ENCODE peak calls at places on chromosomes 5 and 9, in four cellular contexts. V is HS-27A; Q is endothelial cell; J is stimulated activated naive CD4-positive, alpha-beta T cell. R is an unnamed sample.

GRCh38 chr5:149804478-149805450 is 74.7 kb downstream of the PPARGC1B start:
- DNase-seq in Q (no peak), V (no peak), J (no peak), R (no peak)

GRCh38 chr5:124059200-124059599 is 547.2 kb downstream of the CSNK1G3 start:
- DNase-seq in V (no peak), J (no peak), Q (no peak), R (no peak)

GRCh38 chr9:133955821-133956411 is 36.2 kb downstream of the VAV2 start:
- DNase-seq in J (no peak), V (no peak), Q (peak; percentile 64), R (peak; percentile 8)

GRCh38 chr9:14671327-14671840 is 21.8 kb downstream of the ZDHHC21 start:
- DNase-seq in Q (no peak), V (no peak), J (no peak), R (no peak)

GRCh38 chr9:101417977-101418376 is 17.6 kb downstream of the ALDOB start:
- DNase-seq in V (no peak), Q (no peak), J (no peak), R (no peak)

GRCh38 chr9:89890326-89890980 is 285.6 kb downstream of the GADD45G start:
- DNase-seq in J (no peak), V (no peak), Q (no peak), R (no peak)

GRCh38 chr5:149439899-149440655 is 61.0 kb upstream of the IL17B start:
- DNase-seq in Q (peak; percentile 29), J (no peak), V (no peak), R (no peak)

GRCh38 chr5:31935702-31936347 is 238.3 kb downstream of the GOLPH3 start:
- DNase-seq in Q (no peak), V (no peak), J (no peak), R (no peak)

GRCh38 chr5:138541511-138541910 is 1.5 kb downstream of the ETF1 start:
- DNase-seq in V (no peak), J (no peak), Q (no peak), R (no peak)

GRCh38 chr5:4873656-4874055 is 266.5 kb upstream of the ADAMTS16 start:
- DNase-seq in V (no peak), Q (no peak), J (no peak), R (no peak)

GRCh38 chr5:57841671-57842375 is 359.2 kb upstream of the ACTBL2 start:
- DNase-seq in V (peak; percentile 93), Q (peak; percentile 17), J (no peak), R (no peak)

GRCh38 chr9:25681270-25681669 is 3.0 kb upstream of the TUSC1 start:
- DNase-seq in V (peak; percentile 19), J (no peak), Q (no peak), R (no peak)

GRCh38 chr5:38456657-38457056 is 99.8 kb downstream of the LIFR start:
- DNase-seq in Q (no peak), V (no peak), J (no peak), R (no peak)

GRCh38 chr5:43702815-43703214 is 99.8 kb downstream of the NNT start:
- DNase-seq in J (no peak), Q (no peak), V (no peak), R (no peak)

GRCh38 chr9:91486699-91487497 is 63.3 kb upstream of the NFIL3 start:
- DNase-seq in J (no peak), V (peak; percentile 81), Q (no peak), R (no peak)

GRCh38 chr5:159444441-159445082 is 114.3 kb upstream of the IL12B start:
- DNase-seq in V (no peak), J (peak; percentile 49), Q (no peak), R (no peak)

GRCh38 chr5:176870110-176870591 is 29.0 kb downstream of the HK3 start:
- DNase-seq in J (no peak), Q (peak; percentile 75), V (peak; percentile 3), R (no peak)

GRCh38 chr9:36189978-36190377 is 743 bp upstream of the CLTA start:
- DNase-seq in Q (no peak), J (no peak), V (no peak), R (no peak)

GRCh38 chr5:126597156-126597555 is 2.1 kb upstream of the ALDH7A1 start:
- DNase-seq in J (no peak), V (no peak), Q (no peak), R (no peak)

GRCh38 chr9:135586601-135587109 is 25.1 kb downstream of the PAEP start:
- DNase-seq in J (no peak), V (no peak), Q (no peak), R (no peak)

GRCh38 chr5:30414078-30414477 is 779.4 kb upstream of the CDH6 start:
- DNase-seq in J (no peak), Q (no peak), V (no peak), R (no peak)

GRCh38 chr5:92594031-92594430 is 987.0 kb downstream of the NR2F1-AS1 start:
- DNase-seq in Q (no peak), J (no peak), V (no peak), R (no peak)

GRCh38 chr9:1083325-1083913 is 33.3 kb downstream of the DMRT2 start:
- DNase-seq in J (no peak), Q (peak; percentile 36), V (no peak), R (no peak)

GRCh38 chr5:67639311-67639710 is 442.7 kb upstream of the CD180 start:
- DNase-seq in V (no peak), J (no peak), Q (no peak), R (no peak)

GRCh38 chr5:65126192-65126591 is 355.5 kb downstream of the ADAMTS6 start:
- DNase-seq in V (no peak), J (no peak), Q (no peak), R (no peak)

GRCh38 chr9:133117271-133118178 is 3.5 kb downstream of the RALGDS start:
- DNase-seq in J (no peak), Q (no peak), V (no peak), R (no peak)

GRCh38 chr5:1162729-1163128 is 38.7 kb upstream of the SLC6A19 start:
- DNase-seq in V (no peak), J (no peak), Q (no peak), R (no peak)

GRCh38 chr9:106878943-106879916 is 16.3 kb downstream of the ZNF462 start:
- DNase-seq in Q (peak; percentile 22), V (no peak), J (no peak), R (no peak)

GRCh38 chr9:37309136-37309535 is 113.4 kb upstream of the GRHPR start:
- DNase-seq in J (peak; percentile 6), Q (no peak), V (no peak), R (no peak)

GRCh38 chr9:20601292-20601691 is 21.0 kb downstream of the MLLT3 start:
- DNase-seq in J (no peak), V (no peak), Q (no peak), R (no peak)

GRCh38 chr9:134593286-134593685 is 48.3 kb upstream of the COL5A1 start:
- DNase-seq in V (no peak), Q (no peak), J (no peak), R (no peak)

GRCh38 chr5:121485261-121485660 is 366.4 kb upstream of the FTMT start:
- DNase-seq in Q (no peak), V (no peak), J (no peak), R (no peak)

GRCh38 chr5:84249918-84250635 is 134.6 kb downstream of the EDIL3 start:
- DNase-seq in J (no peak), V (peak; percentile 77), Q (peak; percentile 6), R (no peak)